ENCODE peak calls at places on chromosomes 12 and 14, in five cellular contexts. X is bronchial epithelial cell; H is kidney epithelial cell; L is activated T-helper 1 cell treated with anti-CD3 and anti-CD28 coated beads, Interleukin-2, amount 50 U/mL, for 16 hours; P is activated naive CD4-positive, alpha-beta T cell. A is an unnamed sample.

GRCh38 chr12:1391722-1392121 is 202.7 kb downstream of the FBXL14 start:
- DNase-seq in P (no peak), H (no peak), X (no peak), L (no peak), A (no peak)

GRCh38 chr14:105074601-105075053 is 9.4 kb upstream of the GPR132 start:
- DNase-seq in H (no peak), L (no peak), P (no peak), X (no peak), A (no peak)

GRCh38 chr12:76250256-76250655 is 98.0 kb downstream of the BBS10 start:
- DNase-seq in P (no peak), H (no peak), L (no peak), X (no peak), A (no peak)

GRCh38 chr12:88633312-88633711 is 53.0 kb upstream of the KITLG start:
- DNase-seq in H (no peak), P (no peak), L (no peak), X (no peak), A (no peak)

GRCh38 chr14:21025374-21026151 is 702 bp upstream of the NDRG2 start:
- DNase-seq in P (no peak), H (no peak), X (no peak), L (no peak), A (no peak)

GRCh38 chr12:63882844-63883243 is 38.3 kb downstream of the SRGAP1 start:
- DNase-seq in P (no peak), L (no peak), X (no peak), H (no peak), A (no peak)

GRCh38 chr12:26961803-26962202 is 23.5 kb downstream of the FGFR1OP2 start:
- DNase-seq in X (no peak), L (no peak), P (no peak), H (no peak), A (no peak)

GRCh38 chr12:19688489-19688888 is 249.2 kb downstream of the AEBP2 start:
- DNase-seq in X (peak), P (no peak), H (no peak), L (no peak), A (no peak)

GRCh38 chr12:53452159-53453077 is 516 bp downstream of the PCBP2 start:
- DNase-seq in L (peak), H (peak), X (peak), P (peak), A (peak)

GRCh38 chr14:63573579-63573978 is 30.4 kb upstream of the PPP2R5E start:
- DNase-seq in H (peak), X (peak), L (no peak), P (no peak), A (peak)

GRCh38 chr14:75168586-75169335 is 7.7 kb downstream of the TMED10 start:
- DNase-seq in P (no peak), H (no peak), X (peak), L (no peak), A (no peak)

GRCh38 chr12:27627123-27627835 is 69.0 kb upstream of the REP15 start:
- DNase-seq in H (no peak), X (peak), L (no peak), P (no peak), A (peak)

GRCh38 chr12:13103391-13104033 is at the start of gene GSG1:
- DNase-seq in X (peak), L (no peak), H (no peak), P (no peak), A (no peak)

GRCh38 chr12:51924551-51925399 is 17.5 kb downstream of the ACVRL1 start:
- DNase-seq in P (no peak), X (no peak), H (no peak), L (no peak), A (no peak)

GRCh38 chr12:89350661-89351488 is 1.4 kb downstream of the DUSP6 start:
- DNase-seq in H (no peak), P (no peak), X (no peak), L (no peak), A (no peak)

GRCh38 chr12:123270380-123271181 is 1.1 kb downstream of the CDK2AP1 start:
- DNase-seq in L (no peak), X (no peak), P (no peak), H (no peak), A (no peak)

GRCh38 chr12:90122716-90123115 is 414.1 kb upstream of the ATP2B1 start:
- DNase-seq in X (no peak), L (no peak), P (no peak), H (no peak), A (no peak)

GRCh38 chr14:103296007-103296406 is 38.0 kb upstream of the EIF5 start:
- DNase-seq in H (peak), L (no peak), X (peak), P (no peak), A (no peak)

GRCh38 chr12:24918596-24918995 is 30.3 kb downstream of the BCAT1 start:
- DNase-seq in H (no peak), P (no peak), X (no peak), L (no peak), A (no peak)

GRCh38 chr12:68344126-68344525 is 12.0 kb upstream of the MDM1 start:
- DNase-seq in X (no peak), P (no peak), L (no peak), H (no peak), A (no peak)

GRCh38 chr14:87492556-87492955 is 500.4 kb downstream of the GALC start:
- DNase-seq in L (no peak), P (no peak), X (no peak), H (no peak), A (no peak)

A was measured in foreskin keratinocyte.